ENCODE peak calls at places on chromosomes 6 and 20, in nine cellular contexts. N is prostate gland, I is spleen, V is breast epithelium, Z is H1, W is stomach, E is sigmoid colon, U is SK-N-SH, Y is HCT116. R is an unnamed sample.

GRCh38 chr6:33427585-33428218 is 7.8 kb downstream of the SYNGAP1 start:
- DNase-seq in N (peak), I (peak), V (no peak), Z (no peak), W (peak), E (peak), U (peak), Y (no peak), R (peak)

GRCh38 chr20:18506744-18507143 is 996 bp upstream of the SEC23B start:
- DNase-seq in N (no peak), I (no peak), V (no peak), Z (no peak), W (no peak), E (no peak), U (no peak), Y (no peak), R (peak)

GRCh38 chr20:36307412-36308317 is 1.5 kb downstream of the DLGAP4 start:
- DNase-seq in N (no peak), I (no peak), V (no peak), Z (no peak), W (peak), E (peak), U (peak), Y (no peak), R (no peak)

GRCh38 chr6:34201455-34202098 is 35.1 kb upstream of the HMGA1 start:
- DNase-seq in N (no peak), I (no peak), V (no peak), Z (no peak), W (no peak), E (no peak), U (no peak), Y (no peak), R (no peak)

GRCh38 chr6:170052991-170053821 is 237.7 kb downstream of the DLL1 start:
- DNase-seq in N (no peak), I (peak), V (peak), Z (no peak), W (peak), E (peak), U (no peak), Y (no peak), R (peak)

GRCh38 chr20:36825374-36826104 is 50.4 kb upstream of the TLDC2 start:
- DNase-seq in N (no peak), I (no peak), V (no peak), Z (no peak), W (no peak), E (no peak), U (peak), Y (no peak), R (no peak)

GRCh38 chr20:17558154-17558940 is 11.5 kb upstream of the DSTN start:
- DNase-seq in N (peak), I (no peak), V (no peak), Z (no peak), W (peak), E (peak), U (no peak), Y (peak), R (peak)

GRCh38 chr20:51136326-51136725 is 113.4 kb upstream of the KCNG1 start:
- DNase-seq in N (no peak), I (no peak), V (no peak), Z (no peak), W (no peak), E (no peak), U (no peak), Y (no peak), R (peak)

GRCh38 chr6:52020961-52021570 is 66.3 kb downstream of the PKHD1 start:
- DNase-seq in N (no peak), I (no peak), V (no peak), Z (no peak), W (no peak), E (no peak), U (peak), Y (peak), R (no peak)

GRCh38 chr6:79713701-79714322 is 82.7 kb downstream of the SH3BGRL2 start:
- DNase-seq in N (peak), I (no peak), V (no peak), Z (no peak), W (peak), E (no peak), U (peak), Y (peak), R (peak)

GRCh38 chr20:33835773-33836172 is 24.6 kb downstream of the CHMP4B start:
- DNase-seq in N (no peak), I (no peak), V (no peak), Z (no peak), W (no peak), E (peak), U (no peak), Y (no peak), R (peak)

GRCh38 chr6:12403201-12403826 is 113.2 kb downstream of the EDN1 start:
- DNase-seq in N (no peak), I (no peak), V (no peak), Z (peak), W (no peak), E (no peak), U (no peak), Y (no peak), R (no peak)

GRCh38 chr20:56974499-56975250 is 291.8 kb downstream of the BMP7 start:
- DNase-seq in N (peak), I (no peak), V (no peak), Z (peak), W (peak), E (no peak), U (no peak), Y (peak), R (peak)

GRCh38 chr6:142696689-142697088 is 248.3 kb downstream of the HIVEP2 start:
- DNase-seq in N (peak), I (no peak), V (peak), Z (no peak), W (peak), E (no peak), U (no peak), Y (no peak), R (peak)

GRCh38 chr6:1390071-1390804 is 862 bp downstream of the FOXF2 start:
- DNase-seq in N (peak), I (peak), V (no peak), Z (no peak), W (no peak), E (no peak), U (no peak), Y (no peak), R (no peak)
- TF ChIP-seq POLR2AphosphoS5 in N (no peak), I (no peak), V (no peak), Z (no peak), W (no peak), E (no peak), U (no peak), Y (no peak), R (no peak)

DNA sequence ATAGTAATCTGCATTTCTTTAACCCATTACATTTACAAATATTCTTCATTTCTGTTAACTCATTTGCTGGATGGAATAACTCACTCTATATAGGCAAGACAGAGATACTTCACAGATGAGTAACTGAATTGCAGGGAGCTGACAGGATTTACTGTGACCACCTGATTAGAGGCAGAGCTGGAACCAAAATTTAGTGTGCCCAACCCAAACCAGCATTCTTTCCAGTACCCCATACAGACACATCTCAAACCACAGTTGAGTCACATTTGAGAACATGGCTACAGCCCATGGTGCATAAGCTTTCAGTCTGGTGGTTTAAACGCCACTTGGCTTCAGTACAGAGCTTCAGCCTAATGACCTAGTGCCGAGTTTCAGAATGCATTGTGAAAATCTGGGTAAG is 138.4 kb upstream of the TENT5A start:
- DNase-seq in N (no peak), I (no peak), V (no peak), Z (no peak), W (no peak), E (no peak), U (no peak), Y (no peak), R (no peak)
- H3K4me3 ChIP-seq in N (no peak), I (no peak), V (no peak), Z (no peak), W (no peak), E (no peak), U (no peak), Y (no peak), R (no peak)

DNA sequence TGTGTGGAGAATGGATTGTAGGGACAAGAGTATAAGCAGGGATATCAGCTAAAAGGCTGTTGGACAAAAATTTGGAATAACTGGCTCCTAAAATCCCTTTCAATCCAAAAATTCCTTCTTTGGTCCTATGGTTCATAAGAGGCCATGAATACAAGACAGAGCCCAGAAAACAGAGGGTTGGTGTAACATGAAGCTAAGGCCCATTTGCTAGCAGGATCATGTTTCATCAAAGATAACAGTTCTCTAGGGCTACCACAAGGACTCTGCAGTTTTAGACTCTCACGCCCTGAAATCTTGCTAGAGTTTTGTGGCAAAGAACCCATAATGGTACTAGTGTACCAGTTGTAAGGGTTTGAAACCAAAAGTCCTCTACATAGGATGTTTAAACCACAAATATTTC is 327.8 kb upstream of the TBX18 start:
- DNase-seq in N (no peak), I (no peak), V (no peak), Z (no peak), W (no peak), E (no peak), U (no peak), Y (no peak), R (no peak)
- TF ChIP-seq POLR2AphosphoS5 in N (no peak), I (no peak), V (no peak), Z (no peak), W (no peak), E (no peak), U (no peak), Y (no peak), R (no peak)

DNA sequence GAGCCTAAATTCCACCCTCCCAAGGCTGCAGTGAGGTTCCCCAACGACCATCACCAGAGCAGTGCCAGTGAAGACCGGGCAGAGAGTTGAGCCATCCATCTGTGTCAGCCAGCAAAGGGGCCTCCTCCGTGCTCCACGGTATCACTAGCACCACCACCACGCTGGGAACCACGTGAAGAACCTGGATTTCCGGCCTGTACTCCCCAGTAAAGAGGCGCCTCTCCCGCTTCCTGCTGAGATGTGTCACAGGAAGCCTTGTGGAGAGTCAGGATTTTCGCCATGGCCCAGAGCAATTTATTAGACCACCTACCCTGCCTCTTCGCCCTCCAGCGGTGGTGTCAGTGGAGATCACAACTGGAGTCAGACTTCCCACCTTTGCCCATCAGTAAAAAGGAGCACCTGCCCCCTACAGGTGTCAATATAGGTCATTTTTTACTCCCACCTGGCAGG is 28.8 kb downstream of the CPXM1 start:
- DNase-seq in N (no peak), I (no peak), V (no peak), Z (no peak), W (no peak), E (no peak), U (no peak), Y (no peak), R (no peak)
- H3K4me3 ChIP-seq in N (no peak), I (no peak), V (no peak), Z (no peak), W (no peak), E (no peak), U (no peak), Y (no peak), R (no peak)

DNA sequence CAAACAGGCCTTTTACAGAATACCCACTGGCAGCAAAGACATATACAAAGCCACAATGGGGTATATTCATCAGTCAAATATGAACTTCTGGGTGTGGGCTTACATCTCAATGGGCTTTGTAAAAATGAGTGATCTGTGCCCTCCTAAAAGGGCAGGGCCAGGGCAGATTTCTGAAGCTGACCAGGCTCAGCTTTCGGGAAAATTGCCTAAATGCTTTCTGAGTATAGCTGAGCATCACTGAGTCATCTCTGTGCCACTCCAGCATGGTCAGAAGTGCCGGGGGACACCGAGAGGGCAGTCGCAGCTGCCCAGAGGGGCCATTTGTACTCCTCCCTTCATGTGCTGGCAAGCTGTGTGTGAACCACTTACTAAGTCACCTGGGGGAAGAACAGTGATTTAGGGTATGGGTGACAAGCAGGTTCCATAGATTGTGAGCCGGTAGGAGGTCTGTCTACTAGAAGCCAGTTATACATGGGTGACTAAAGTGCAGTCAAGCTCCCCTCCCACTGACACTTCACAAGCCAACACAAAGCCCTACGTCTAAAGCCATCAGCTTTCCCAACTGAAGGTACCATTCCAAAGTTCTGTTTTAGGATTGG is 147.7 kb upstream of the TAB2 start:
- DNase-seq in N (no peak), I (no peak), V (no peak), Z (no peak), W (no peak), E (no peak), U (no peak), Y (no peak), R (no peak)
- TF ChIP-seq POLR2AphosphoS5 in N (no peak), I (no peak), V (no peak), Z (no peak), W (no peak), E (no peak), U (no peak), Y (no peak), R (no peak)

DNA sequence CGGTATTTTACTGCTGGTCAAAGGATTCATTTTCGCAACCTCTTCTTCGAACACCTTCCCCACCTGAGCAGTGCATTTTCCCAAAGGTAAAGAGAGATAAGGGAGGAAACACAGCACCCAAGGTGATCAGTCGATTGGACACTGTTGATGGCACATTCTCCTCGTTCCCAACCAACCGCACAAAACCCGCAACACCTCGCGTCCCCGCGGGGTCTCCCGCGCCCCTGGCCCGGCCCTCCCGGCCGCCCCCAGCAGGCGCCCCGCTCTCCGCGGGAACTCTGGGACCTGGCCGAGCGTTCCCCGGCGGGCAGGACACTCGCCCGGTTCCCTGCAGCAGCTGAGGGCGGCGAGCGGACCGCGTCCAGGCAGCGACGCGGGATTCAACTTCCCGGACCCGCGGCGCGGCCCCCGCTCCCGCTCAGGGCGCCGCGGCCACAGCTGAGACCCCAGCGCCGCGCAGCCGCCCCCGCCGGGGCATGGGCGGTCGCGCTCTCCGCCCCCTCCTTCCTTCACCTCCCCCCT is 506 bp downstream of the RGS17 start:
- DNase-seq in N (no peak), I (peak), V (no peak), Z (no peak), W (no peak), E (no peak), U (peak), Y (no peak), R (no peak)
- H3K4me3 ChIP-seq in N (peak), I (peak), V (peak), Z (peak), W (peak), E (peak), U (peak), Y (peak), R (peak)

GRCh38 chr6:22658934-22659333 is 89.6 kb downstream of the HDGFL1 start:
- DNase-seq in N (no peak), I (no peak), V (no peak), Z (no peak), W (no peak), E (no peak), U (no peak), Y (no peak), R (no peak)
- TF ChIP-seq POLR2AphosphoS5 in N (no peak), I (no peak), V (no peak), Z (no peak), W (no peak), E (no peak), U (no peak), Y (no peak), R (no peak)